ENCODE peak calls at places on chromosomes 6 and 20, in nine cellular contexts. Z, B, I, T, M, N, H, P and W are unnamed samples.

GRCh38 chr6:116511424-116512131 is at the start of gene CALHM5:
- DNase-seq in Z (no peak), H (no peak), B (peak), N (peak), T (no peak), M (no peak), I (no peak), P (peak), W (peak)

GRCh38 chr6:49541936-49542335 is 8.5 kb upstream of the C6orf141 start:
- DNase-seq in N (no peak), B (peak), P (no peak), H (no peak), T (no peak), I (no peak), Z (no peak), M (no peak), W (peak)

GRCh38 chr6:106253194-106253593 is 72.4 kb downstream of the ATG5 start:
- DNase-seq in M (no peak), P (no peak), T (no peak), I (no peak), H (no peak), Z (no peak), B (no peak), N (no peak), W (no peak)

GRCh38 chr6:2021713-2022125 is 223.7 kb downstream of the GMDS start:
- DNase-seq in Z (peak), I (no peak), T (no peak), B (peak), H (peak), M (peak), N (peak), P (peak), W (peak)

GRCh38 chr20:61185841-61186601 is 66.0 kb upstream of the CDH4 start:
- DNase-seq in N (peak), B (peak), H (no peak), Z (no peak), T (no peak), M (no peak), I (no peak), P (peak), W (no peak)

GRCh38 chr20:5877128-5877527 is 73.2 kb downstream of the TRMT6 start:
- DNase-seq in B (no peak), I (no peak), P (no peak), N (no peak), M (no peak), T (no peak), Z (no peak), H (no peak), W (no peak)

GRCh38 chr6:130161627-130162404 is 60.9 kb downstream of the SAMD3 start:
- DNase-seq in H (no peak), I (no peak), Z (no peak), N (no peak), M (no peak), B (no peak), P (no peak), T (no peak), W (no peak)

GRCh38 chr20:47262365-47263013 is 94.0 kb downstream of the ZMYND8 start:
- DNase-seq in I (no peak), N (no peak), Z (no peak), B (no peak), P (no peak), M (peak), H (no peak), T (no peak), W (peak)

GRCh38 chr6:25175216-25175615 is 104.0 kb upstream of the CARMIL1 start:
- DNase-seq in Z (no peak), I (no peak), B (no peak), M (no peak), N (no peak), P (no peak), T (no peak), H (no peak), W (no peak)

GRCh38 chr20:5863040-5863811 is 87.1 kb downstream of the TRMT6 start:
- DNase-seq in P (peak), B (peak), T (no peak), H (no peak), Z (no peak), M (no peak), I (no peak), N (peak), W (no peak)

GRCh38 chr6:167803816-167804215 is 22.9 kb upstream of the AFDN start:
- DNase-seq in I (no peak), H (no peak), Z (no peak), B (no peak), M (no peak), T (no peak), N (no peak), P (no peak), W (no peak)

GRCh38 chr20:57896563-57896962 is 186.7 kb upstream of the PMEPA1 start:
- DNase-seq in I (no peak), P (no peak), N (no peak), M (no peak), Z (no peak), T (no peak), B (no peak), H (no peak), W (no peak)

GRCh38 chr6:336159-337114 is 44.1 kb downstream of the DUSP22 start:
- DNase-seq in N (no peak), H (no peak), T (no peak), I (no peak), B (no peak), P (no peak), Z (no peak), M (no peak), W (no peak)